ENCODE peak calls at places on chromosomes 2 and 18, in four cellular contexts. G is suprapubic skin, V is progenitor cell of endocrine pancreas, J is MCF 10A. O is an unnamed sample.

GRCh38 chr2:73089270-73090030 is 17.9 kb upstream of the SFXN5 start:
- DNase-seq in G (no peak), V (no peak), J (peak), O (peak)

GRCh38 chr2:42562474-42563144 is 5.8 kb upstream of the MTA3 start:
- DNase-seq in G (no peak), V (no peak), J (no peak), O (peak)

GRCh38 chr18:4455113-4455811 is at the start of gene DLGAP1:
- DNase-seq in G (peak), V (peak), J (no peak), O (peak)

GRCh38 chr2:3423492-3424170 is 44.1 kb downstream of the TRAPPC12 start:
- DNase-seq in G (no peak), V (peak), J (peak), O (peak)

GRCh38 chr2:8134105-8134903 is 547.6 kb upstream of the ID2 start:
- DNase-seq in G (no peak), V (no peak), J (no peak), O (no peak)

GRCh38 chr2:24825883-24826800 is 32.9 kb downstream of the CENPO start:
- DNase-seq in G (peak), V (no peak), J (no peak), O (peak)

GRCh38 chr18:73551211-73551610 is 596.4 kb downstream of the FBXO15 start:
- DNase-seq in G (no peak), V (no peak), J (no peak), O (no peak)

GRCh38 chr2:170525566-170525900 is 189.6 kb upstream of the SP5 start:
- DNase-seq in G (peak), V (no peak), J (peak), O (peak)

GRCh38 chr2:95316466-95317122 is 19.4 kb downstream of the KCNIP3 start:
- DNase-seq in G (no peak), V (no peak), J (peak), O (no peak)

GRCh38 chr2:160647967-160648685 is 154.5 kb upstream of the RBMS1 start:
- DNase-seq in G (no peak), V (no peak), J (peak), O (peak)

GRCh38 chr2:96505231-96505889 is at the start of gene NEURL3:
- DNase-seq in G (no peak), V (no peak), J (peak), O (peak)

GRCh38 chr2:235501663-235502009 is 7.8 kb downstream of the AGAP1 start:
- DNase-seq in G (no peak), V (no peak), J (no peak), O (no peak)

GRCh38 chr2:575728-576237 is 101.4 kb downstream of the TMEM18 start:
- DNase-seq in G (no peak), V (no peak), J (peak), O (no peak)

GRCh38 chr2:38170098-38170497 is 94.1 kb upstream of the CYP1B1 start:
- DNase-seq in G (no peak), V (no peak), J (no peak), O (no peak)

GRCh38 chr2:232937278-232937906 is 67.3 kb downstream of the SNORC start:
- DNase-seq in G (no peak), V (no peak), J (peak), O (peak)

GRCh38 chr2:63737085-63737701 is 104.5 kb upstream of the UGP2 start:
- DNase-seq in G (no peak), V (no peak), J (peak), O (peak)

GRCh38 chr2:171319164-171319810 is 114.5 kb downstream of the METTL8 start:
- DNase-seq in G (no peak), V (no peak), J (peak), O (peak)

GRCh38 chr2:217430916-217431576 is 571.2 kb upstream of the TNP1 start:
- DNase-seq in G (no peak), V (no peak), J (peak), O (no peak)

GRCh38 chr2:44358498-44358897 is 2.8 kb downstream of the PREPL start:
- DNase-seq in G (no peak), V (no peak), J (peak), O (peak)

GRCh38 chr2:61770746-61771145 is 83.1 kb downstream of the FAM161A start:
- DNase-seq in G (no peak), V (no peak), J (peak), O (peak)

GRCh38 chr2:20151116-20151571 is 73.8 kb downstream of the SDC1 start:
- DNase-seq in G (peak), V (no peak), J (no peak), O (no peak)

GRCh38 chr2:232076736-232077135 is 115.2 kb downstream of the DIS3L2 start:
- DNase-seq in G (no peak), V (no peak), J (peak), O (no peak)

GRCh38 chr2:239626971-239627598 is 226.3 kb upstream of the HDAC4 start:
- DNase-seq in G (no peak), V (no peak), J (no peak), O (no peak)

GRCh38 chr2:134087371-134087921 is 166.4 kb upstream of the MGAT5 start:
- DNase-seq in G (no peak), V (no peak), J (no peak), O (no peak)

GRCh38 chr2:61151434-61151833 is 10.6 kb upstream of the C2orf74 start:
- DNase-seq in G (no peak), V (no peak), J (peak), O (peak)

GRCh38 chr18:9123520-9123919 is 13.1 kb upstream of the ANKRD12 start:
- DNase-seq in G (no peak), V (no peak), J (no peak), O (no peak)

GRCh38 chr2:169027240-169027639 is 3.9 kb downstream of the ABCB11 start:
- DNase-seq in G (no peak), V (no peak), J (no peak), O (no peak)

GRCh38 chr2:240319855-240320560 is 115.5 kb upstream of the GPC1 start:
- DNase-seq in G (peak), V (no peak), J (peak), O (peak)

GRCh38 chr2:33373986-33374385 is 102.5 kb upstream of the RASGRP3 start:
- DNase-seq in G (no peak), V (no peak), J (peak), O (peak)

GRCh38 chr2:9638532-9638931 is 7.7 kb upstream of the YWHAQ start:
- DNase-seq in G (no peak), V (no peak), J (peak), O (peak)

GRCh38 chr2:71224457-71224856 is 2.4 kb downstream of the PAIP2B start:
- DNase-seq in G (no peak), V (no peak), J (no peak), O (no peak)

GRCh38 chr2:71220743-71221142 is 6.2 kb downstream of the PAIP2B start:
- DNase-seq in G (no peak), V (no peak), J (no peak), O (no peak)

GRCh38 chr2:71224935-71225334 is 2.0 kb downstream of the PAIP2B start:
- DNase-seq in G (no peak), V (no peak), J (no peak), O (no peak)

GRCh38 chr2:71226391-71226964 is 425 bp downstream of the PAIP2B start:
- DNase-seq in G (peak), V (peak), J (no peak), O (no peak)

DNA sequence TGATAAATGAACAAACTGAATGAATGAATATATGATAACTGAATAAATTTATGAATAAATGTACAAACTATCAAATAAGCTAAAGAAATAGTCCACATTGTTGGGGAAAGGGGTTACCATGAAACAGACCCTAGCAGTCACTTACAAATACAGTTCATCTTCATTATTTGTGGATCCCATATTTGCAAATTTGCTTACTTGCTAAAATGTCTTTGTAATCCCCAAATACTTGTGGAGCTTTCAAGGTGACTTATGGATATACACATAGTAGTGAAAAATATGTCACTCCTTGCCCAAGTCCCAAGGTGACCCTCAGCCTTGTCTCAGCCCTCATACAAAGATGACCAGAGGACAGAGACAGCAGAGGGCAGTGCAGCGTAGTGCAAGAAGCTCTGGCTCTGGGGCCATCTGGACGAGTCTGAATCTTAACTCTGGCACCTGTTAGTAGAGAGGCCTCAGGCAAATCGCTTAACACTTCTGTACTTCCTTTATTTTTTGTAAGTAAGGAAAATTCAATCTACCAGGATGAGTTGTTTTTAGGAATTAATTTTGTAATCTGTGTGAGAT is 3.1 kb downstream of the PAIP2B start:
- DNase-seq in G (no peak), V (no peak), J (peak), O (peak)
- TF ChIP-seq CTCF in G (peak), V (peak), J (peak), O (peak)

GRCh38 chr18:23824235-23824634 is 135.0 kb downstream of the LAMA3 start:
- DNase-seq in G (no peak), V (no peak), J (no peak), O (no peak)
- TF ChIP-seq CTCF in G (no peak), V (no peak), J (no peak), O (peak)

GRCh38 chr2:132274000-132274399 is 112.2 kb upstream of the ANKRD30BL start:
- DNase-seq in G (no peak), V (no peak), J (no peak), O (no peak)
- TF ChIP-seq CTCF in G (no peak), V (no peak), J (no peak), O (no peak)

DNA sequence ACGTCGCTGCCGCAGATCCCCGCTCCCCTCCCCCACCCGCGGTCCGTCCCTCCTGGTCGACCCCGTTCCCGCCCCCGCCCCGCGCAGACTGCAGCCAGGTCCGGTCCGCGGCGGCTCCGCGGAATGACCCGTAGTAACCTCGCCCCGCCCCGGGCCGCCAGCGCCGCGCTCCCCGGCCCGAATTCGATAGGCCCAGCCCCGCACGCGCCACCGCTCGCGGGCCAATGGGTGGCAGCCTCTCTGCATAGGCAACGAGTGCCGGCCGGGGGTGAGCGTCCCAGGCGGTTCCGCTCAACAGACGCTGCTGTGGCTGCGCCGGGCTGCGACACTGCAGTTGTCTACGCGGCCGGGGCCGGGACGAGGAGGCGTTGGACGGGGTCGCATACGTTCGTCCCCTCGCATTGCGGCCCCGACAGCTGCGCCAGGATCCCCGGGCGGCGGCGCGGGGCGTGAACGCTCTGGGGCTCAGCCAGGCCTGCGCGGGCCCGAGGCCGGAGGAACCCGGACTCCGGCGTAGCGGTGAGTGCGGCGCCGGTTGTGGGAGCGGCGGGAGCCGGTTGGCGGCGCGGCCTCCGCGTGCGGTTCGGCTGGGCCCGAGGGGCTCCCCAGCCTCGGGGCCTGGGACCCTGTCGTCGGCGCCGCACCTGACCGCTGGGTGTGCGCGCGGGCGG is at the start of gene ACSL3:
- DNase-seq in G (peak), V (peak), J (peak), O (peak)
- TF ChIP-seq CTCF in G (no peak), V (peak), J (peak), O (no peak)

DNA sequence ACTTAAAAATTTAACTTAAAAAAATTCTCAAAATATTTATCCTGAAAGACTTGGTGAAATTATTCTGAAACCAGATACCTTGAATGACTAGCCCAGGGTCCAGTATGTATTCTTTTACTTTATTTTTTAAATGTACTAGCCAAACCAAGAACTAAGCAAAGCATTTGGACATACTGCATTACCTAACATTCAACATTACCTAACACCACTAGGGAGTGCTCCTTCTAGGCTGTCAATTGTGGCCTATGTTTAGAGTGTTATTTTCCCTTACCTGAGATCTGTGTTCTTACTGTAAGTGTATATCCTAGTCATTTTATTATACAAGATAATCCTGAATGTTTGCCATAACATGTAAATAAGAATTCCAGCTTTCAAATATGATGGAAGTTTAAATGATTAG is 496.6 kb downstream of the PTPRM start:
- DNase-seq in G (no peak), V (no peak), J (no peak), O (peak)
- TF ChIP-seq CTCF in G (no peak), V (no peak), J (no peak), O (peak)

GRCh38 chr2:227503433-227504406 is 31.8 kb downstream of the AGFG1 start:
- DNase-seq in G (no peak), V (no peak), J (peak), O (peak)

GRCh38 chr2:227497158-227497557 is 25.2 kb downstream of the AGFG1 start:
- DNase-seq in G (no peak), V (no peak), J (no peak), O (no peak)

GRCh38 chr2:227504700-227505099 is 32.7 kb downstream of the AGFG1 start:
- DNase-seq in G (no peak), V (no peak), J (no peak), O (no peak)

GRCh38 chr2:227499971-227500630 is 28.1 kb downstream of the AGFG1 start:
- DNase-seq in G (no peak), V (no peak), J (no peak), O (no peak)
- TF ChIP-seq CTCF in G (no peak), V (no peak), J (no peak), O (no peak)

DNA sequence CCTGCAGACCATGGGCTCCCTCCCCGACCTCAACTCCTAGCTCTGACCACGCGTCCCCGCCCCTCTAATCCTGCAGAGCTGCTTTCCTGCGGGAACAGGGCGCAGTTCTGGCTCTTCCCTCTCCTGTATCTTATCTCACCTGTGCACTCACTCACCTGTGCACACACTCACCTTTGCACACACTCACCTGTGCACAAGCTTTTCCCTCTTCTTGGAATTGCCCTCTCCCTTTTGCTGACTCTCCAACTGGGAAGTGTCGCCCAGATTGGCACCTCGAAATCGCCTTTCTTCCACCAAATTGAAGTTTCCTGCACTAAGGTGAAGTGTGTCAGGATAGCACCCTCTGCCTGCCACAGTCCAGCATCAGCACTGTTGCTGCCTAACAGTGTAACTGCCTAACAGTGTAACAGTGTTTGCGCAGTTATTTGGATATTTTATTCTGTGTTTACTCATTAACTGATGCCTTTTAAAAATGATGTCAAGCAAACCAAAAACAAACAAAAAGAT is 585 bp upstream of the CMPK2 start:
- DNase-seq in G (no peak), V (no peak), J (peak), O (peak)
- TF ChIP-seq CTCF in G (peak), V (peak), J (peak), O (peak)

DNA sequence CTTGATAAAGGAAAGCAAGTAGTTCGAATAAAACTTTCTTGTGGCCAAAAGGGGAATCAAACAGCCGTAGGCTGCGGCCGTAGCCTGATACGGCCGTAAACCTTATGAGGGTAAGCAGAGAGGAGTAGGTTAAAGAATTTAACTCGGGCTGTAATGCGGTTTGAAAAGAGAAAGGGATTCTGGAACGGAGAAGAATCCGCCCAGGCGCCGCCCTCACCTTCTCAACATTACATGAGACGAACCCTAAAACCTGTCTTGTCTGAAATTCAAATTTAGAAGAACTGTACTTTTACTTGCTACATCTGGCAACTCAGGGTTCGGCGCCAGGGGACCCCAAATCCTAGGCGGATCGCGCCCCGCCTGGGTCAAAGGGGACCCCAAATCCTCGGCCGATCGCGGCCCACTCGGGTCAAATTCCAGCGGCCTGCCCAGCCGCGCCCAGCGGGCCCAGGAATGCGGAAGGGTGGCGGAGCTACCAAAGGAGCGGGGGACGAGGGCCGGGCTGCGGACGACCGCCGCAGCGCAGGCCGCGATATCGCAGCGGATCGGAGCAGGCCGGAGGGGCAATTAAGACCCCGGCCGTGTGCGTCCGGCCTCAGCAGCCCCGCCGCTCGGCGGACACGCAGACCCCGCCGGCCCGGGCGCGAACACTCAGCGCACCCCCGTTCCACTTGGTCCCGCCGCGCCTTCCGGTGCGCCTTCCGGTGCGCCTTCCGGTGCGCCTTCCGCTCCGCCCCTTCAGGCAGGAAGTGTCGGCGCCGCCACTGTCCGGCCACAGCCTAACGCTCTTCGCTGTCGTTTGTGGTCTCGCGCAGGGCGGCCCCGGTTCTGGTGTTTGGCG is at the start of gene MYL12B:
- DNase-seq in G (peak), V (peak), J (peak), O (peak)
- TF ChIP-seq CTCF in G (no peak), V (peak), J (no peak), O (no peak)

O was measured in epithelial cell of esophagus.